ENCODE peak calls at places on chromosomes 11 and 22, in seven cellular contexts. P, S, D, F, W, H and Z are unnamed samples.

GRCh38 chr11:57513911-57514537 is 1.5 kb downstream of the SLC43A1 start:
- DNase-seq in P (no peak), S (peak; percentile 33), D (peak; percentile 67), F (peak; percentile 41), W (peak; percentile 87), H (no peak), Z (peak; percentile 58)

GRCh38 chr11:64801591-64802369 is 1.2 kb downstream of the MAP4K2 start:
- DNase-seq in P (no peak), S (no peak), D (no peak), F (no peak), W (no peak), H (no peak), Z (no peak)

GRCh38 chr22:30890689-30891442 is 77.7 kb downstream of the MORC2 start:
- DNase-seq in P (peak; percentile 10), S (peak; percentile 10), D (peak; percentile 59), F (peak; percentile 53), W (peak; percentile 91), H (no peak), Z (peak; percentile 29)

GRCh38 chr11:77109236-77110019 is 6.8 kb downstream of the OMP start:
- DNase-seq in P (no peak), S (peak; percentile 37), D (peak; percentile 65), F (no peak), W (no peak), H (no peak), Z (no peak)

GRCh38 chr11:120235024-120235628 is 4.8 kb upstream of the POU2F3 start:
- DNase-seq in P (peak; percentile 64), S (peak; percentile 43), D (peak; percentile 56), F (peak; percentile 88), W (peak; percentile 97), H (no peak), Z (peak; percentile 72)

GRCh38 chr11:13423372-13423771 is 39.6 kb downstream of the BTBD10 start:
- DNase-seq in P (no peak), S (no peak), D (no peak), F (peak; percentile 62), W (no peak), H (no peak), Z (no peak)

GRCh38 chr22:46245515-46245914 is 4.6 kb downstream of the CDPF1 start:
- DNase-seq in P (no peak), S (no peak), D (no peak), F (no peak), W (no peak), H (no peak), Z (no peak)

GRCh38 chr11:10567466-10567865 is 999 bp downstream of the LYVE1 start:
- DNase-seq in P (no peak), S (no peak), D (no peak), F (no peak), W (no peak), H (no peak), Z (no peak)

GRCh38 chr11:1746516-1746931 is 3.9 kb downstream of the IFITM10 start:
- DNase-seq in P (no peak), S (no peak), D (no peak), F (no peak), W (peak; percentile 36), H (no peak), Z (peak; percentile 28)

GRCh38 chr11:3146612-3147256 is 18.4 kb downstream of the OSBPL5 start:
- DNase-seq in P (no peak), S (peak; percentile 78), D (peak; percentile 93), F (no peak), W (no peak), H (no peak), Z (no peak)

GRCh38 chr11:92888701-92889100 is 80.8 kb upstream of the MTNR1B start:
- DNase-seq in P (no peak), S (no peak), D (no peak), F (no peak), W (no peak), H (no peak), Z (no peak)

GRCh38 chr11:102226702-102227101 is 90.6 kb upstream of the BIRC3 start:
- DNase-seq in P (no peak), S (peak; percentile 88), D (peak; percentile 47), F (peak; percentile 87), W (no peak), H (no peak), Z (no peak)
- H3K9ac ChIP-seq in P (no peak overlapping the region), S (peak overlapping the region; percentile 51), D (peak overlapping the region; percentile 13), F (peak overlapping the region; percentile 12), W (no peak overlapping the region), H (no peak overlapping the region), Z (no peak overlapping the region)

GRCh38 chr11:45475135-45475534 is 189.0 kb upstream of the SYT13 start:
- DNase-seq in P (no peak), S (no peak), D (no peak), F (no peak), W (peak; percentile 17), H (no peak), Z (no peak)
- H3K27me3 ChIP-seq in P (peaks cover 46% of the 10 kb centered on the region), S (peaks cover 3% of the 10 kb centered on the region), D (peaks cover 26% of the 10 kb centered on the region), F (peaks cover 34% of the 10 kb centered on the region), W (peaks cover 4% of the 10 kb centered on the region), H (no peaks in the 10 kb centered on the region), Z (no peaks in the 10 kb centered on the region)

GRCh38 chr11:31441296-31441695 is 68.1 kb downstream of the IMMP1L start:
- DNase-seq in P (no peak), S (no peak), D (no peak), F (peak; percentile 58), W (no peak), H (no peak), Z (no peak)
- H3K9ac ChIP-seq in P (no peak overlapping the region), S (no peak overlapping the region), D (no peak overlapping the region), F (no peak overlapping the region), W (no peak overlapping the region), H (no peak overlapping the region), Z (no peak overlapping the region)

GRCh38 chr11:121347805-121348204 is 55.2 kb downstream of the SC5D start:
- DNase-seq in P (no peak), S (no peak), D (no peak), F (no peak), W (no peak), H (no peak), Z (no peak)

GRCh38 chr11:121350314-121351046 is 57.9 kb downstream of the SC5D start:
- DNase-seq in P (no peak), S (no peak), D (no peak), F (no peak), W (no peak), H (no peak), Z (no peak)

GRCh38 chr11:121347094-121347493 is 54.5 kb downstream of the SC5D start:
- DNase-seq in P (no peak), S (no peak), D (no peak), F (no peak), W (no peak), H (no peak), Z (no peak)

GRCh38 chr11:121349790-121350189 is 57.2 kb downstream of the SC5D start:
- DNase-seq in P (no peak), S (no peak), D (no peak), F (no peak), W (no peak), H (no peak), Z (no peak)

DNA sequence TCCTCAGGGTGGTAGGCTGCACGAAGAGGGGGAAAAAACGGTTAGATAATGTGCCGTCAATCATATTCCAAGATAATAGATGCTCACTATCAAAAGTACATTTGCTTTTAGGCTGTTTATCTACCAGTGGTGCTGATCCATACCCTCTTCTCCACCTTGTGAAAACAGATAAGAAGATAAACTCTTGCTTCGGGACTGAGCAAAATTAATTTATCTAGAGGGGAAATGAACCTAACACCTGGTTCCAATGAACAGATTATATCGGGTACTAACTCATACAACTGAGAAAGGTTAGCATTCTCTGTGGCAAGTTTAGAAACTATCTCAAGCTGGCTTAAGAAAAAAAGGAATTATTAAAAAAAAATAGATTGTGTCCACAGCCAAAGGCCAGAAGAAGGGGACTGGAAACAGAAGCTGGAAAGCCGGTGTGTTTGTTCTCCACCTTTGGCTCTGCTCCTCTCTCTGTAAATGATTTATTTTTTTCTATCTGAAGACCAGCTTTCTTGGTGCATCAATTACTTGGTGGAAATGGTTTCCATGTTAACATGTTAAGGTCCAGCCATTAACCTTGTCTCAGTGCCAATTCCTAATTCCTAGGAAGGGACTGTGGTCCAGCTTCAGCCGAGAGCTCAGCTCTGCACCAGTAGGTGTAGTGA is 55.8 kb downstream of the SC5D start:
- DNase-seq in P (no peak), S (no peak), D (no peak), F (no peak), W (no peak), H (no peak), Z (no peak)
- H3K27me3 ChIP-seq in P (peaks cover 20% of the 10 kb centered on the region), S (peaks cover 33% of the 10 kb centered on the region), D (peaks cover 56% of the 10 kb centered on the region), F (no peaks in the 10 kb centered on the region), W (no peaks in the 10 kb centered on the region), H (no peaks in the 10 kb centered on the region), Z (no peaks in the 10 kb centered on the region)

GRCh38 chr11:32420937-32421532 is 14.3 kb downstream of the WT1 start:
- DNase-seq in P (no peak), S (no peak), D (no peak), F (peak; percentile 35), W (peak; percentile 42), H (peak; percentile 55), Z (no peak)
- H3K9ac ChIP-seq in P (no peak overlapping the region), S (no peak overlapping the region), D (no peak overlapping the region), F (no peak overlapping the region), W (no peak overlapping the region), H (no peak overlapping the region), Z (no peak overlapping the region)

GRCh38 chr11:70834277-70834940 is 418.0 kb downstream of the SHANK2 start:
- DNase-seq in P (no peak), S (peak; percentile 14), D (no peak), F (no peak), W (peak; percentile 69), H (no peak), Z (no peak)

GRCh38 chr11:70833011-70833410 is 419.4 kb downstream of the SHANK2 start:
- DNase-seq in P (no peak), S (no peak), D (no peak), F (no peak), W (no peak), H (no peak), Z (no peak)

GRCh38 chr11:70836071-70836470 is 416.3 kb downstream of the SHANK2 start:
- DNase-seq in P (no peak), S (no peak), D (no peak), F (no peak), W (no peak), H (no peak), Z (no peak)

GRCh38 chr11:70833554-70833953 is 418.8 kb downstream of the SHANK2 start:
- DNase-seq in P (no peak), S (no peak), D (no peak), F (no peak), W (no peak), H (no peak), Z (no peak)

GRCh38 chr11:70834984-70835560 is 417.3 kb downstream of the SHANK2 start:
- DNase-seq in P (no peak), S (no peak), D (no peak), F (no peak), W (no peak), H (no peak), Z (no peak)
- H3K27me3 ChIP-seq in P (no peaks in the 10 kb centered on the region), S (no peaks in the 10 kb centered on the region), D (no peaks in the 10 kb centered on the region), F (no peaks in the 10 kb centered on the region), W (no peaks in the 10 kb centered on the region), H (no peaks in the 10 kb centered on the region), Z (no peaks in the 10 kb centered on the region)